ENCODE peak calls at places on chromosome 22, in four cellular contexts. E, Q, L and G are unnamed samples.

GRCh38 chr22:46463435-46464227 is 73.8 kb downstream of the CELSR1 start:
- DNase-seq in E (no peak), Q (no peak), L (no peak), G (no peak)

GRCh38 chr22:39528080-39528661 is 4.4 kb downstream of the RPS19BP1 start:
- DNase-seq in E (no peak), Q (no peak), L (peak; percentile 80), G (peak; percentile 37)

GRCh38 chr22:46738961-46739870 is 1.2 kb upstream of the CERK start:
- DNase-seq in E (peak; percentile 72), L (peak; percentile 15), Q (no peak), G (peak; percentile 58)

GRCh38 chr22:50274311-50274710 is 4.1 kb upstream of the MAPK11 start:
- DNase-seq in E (peak; percentile 54), L (peak; percentile 71), Q (no peak), G (peak; percentile 78)

GRCh38 chr22:30763815-30764686 is 69.4 kb downstream of the OSBP2 start:
- DNase-seq in Q (peak; percentile 51), L (peak; percentile 75), E (peak; percentile 86), G (peak; percentile 84)

GRCh38 chr22:47041201-47042115 is 279.0 kb downstream of the TBC1D22A start:
- DNase-seq in L (no peak), E (no peak), Q (no peak), G (no peak)

GRCh38 chr22:50199836-50200332 is 927 bp upstream of the SELENOO start:
- DNase-seq in E (no peak), Q (no peak), L (no peak), G (peak; percentile 51)

GRCh38 chr22:31579835-31580242 is 82.2 kb downstream of the PISD start:
- DNase-seq in E (no peak), Q (no peak), L (no peak), G (no peak)

GRCh38 chr22:31344369-31345330 is 1.5 kb downstream of the PATZ1 start:
- DNase-seq in Q (no peak), E (peak; percentile 57), L (peak; percentile 39), G (peak; percentile 55)

GRCh38 chr22:17797721-17798559 is 23.7 kb upstream of the BID start:
- DNase-seq in E (no peak), L (peak; percentile 93), Q (no peak), G (no peak)

GRCh38 chr22:17119481-17120202 is 1.5 kb downstream of the TMEM121B start:
- DNase-seq in L (peak; percentile 35), E (no peak), Q (no peak), G (no peak)

GRCh38 chr22:24401824-24402434 is 25.5 kb upstream of the ADORA2A start:
- DNase-seq in L (no peak), Q (no peak), E (no peak), G (no peak)

GRCh38 chr22:28958611-28959010 is 75.2 kb downstream of the ZNRF3 start:
- DNase-seq in L (no peak), E (peak; percentile 52), Q (no peak), G (peak; percentile 76)

GRCh38 chr22:31083377-31083768 is 2.3 kb downstream of the SMTN start:
- DNase-seq in E (no peak), L (no peak), Q (no peak), G (no peak)

GRCh38 chr22:20319041-20319744 is 667 bp downstream of the DGCR6L start:
- DNase-seq in L (peak; percentile 26), E (no peak), Q (no peak), G (peak; percentile 56)

GRCh38 chr22:17368727-17369552 is at the start of gene CECR2:
- DNase-seq in E (no peak), Q (no peak), L (no peak), G (no peak)

GRCh38 chr22:35524966-35525686 is 15.5 kb upstream of the RASD2 start:
- DNase-seq in Q (no peak), E (no peak), L (no peak), G (no peak)

GRCh38 chr22:46763051-46763705 is 728 bp downstream of the TBC1D22A start:
- DNase-seq in E (peak; percentile 7), Q (peak; percentile 7), L (peak; percentile 92), G (no peak)

GRCh38 chr22:50723991-50724390 is 14.0 kb upstream of the ACR start:
- DNase-seq in L (no peak), E (peak; percentile 17), Q (no peak), G (no peak)

GRCh38 chr22:39270280-39270679 is 25.5 kb upstream of the PDGFB start:
- DNase-seq in Q (no peak), E (no peak), L (no peak), G (no peak)

GRCh38 chr22:25775501-25775900 is 33.5 kb downstream of the MYO18B start:
- DNase-seq in Q (no peak), E (peak; percentile 21), L (no peak), G (peak; percentile 16)

GRCh38 chr22:35726398-35726797 is 8.7 kb downstream of the APOL5 start:
- DNase-seq in E (no peak), Q (no peak), L (no peak), G (no peak)

GRCh38 chr22:46355996-46356471 is 20.5 kb downstream of the TRMU start:
- DNase-seq in Q (no peak), L (no peak), E (no peak), G (no peak)

GRCh38 chr22:31611065-31611760 is 50.8 kb downstream of the PISD start:
- DNase-seq in E (peak; percentile 50), L (no peak), Q (no peak), G (no peak)

GRCh38 chr22:39745789-39746188 is 147.8 kb downstream of the ENTHD1 start:
- DNase-seq in E (no peak), Q (no peak), L (peak; percentile 38), G (no peak)

GRCh38 chr22:33105501-33105911 is 47.3 kb upstream of the SYN3 start:
- DNase-seq in L (no peak), E (peak; percentile 28), Q (no peak), G (peak; percentile 8)

GRCh38 chr22:30144391-30144790 is 64.1 kb downstream of the HORMAD2 start:
- DNase-seq in L (no peak), E (no peak), Q (no peak), G (no peak)

GRCh38 chr22:21590809-21591641 is 23.5 kb downstream of the UBE2L3 start:
- DNase-seq in L (peak; percentile 27), E (no peak), Q (no peak), G (no peak)

GRCh38 chr22:47112566-47112965 is 350.1 kb downstream of the TBC1D22A start:
- DNase-seq in L (no peak), E (no peak), Q (no peak), G (no peak)

GRCh38 chr22:39429916-39430575 is 26.8 kb upstream of the MGAT3 start:
- DNase-seq in L (no peak), E (no peak), Q (no peak), G (no peak)

GRCh38 chr22:35310556-35311550 is 11.2 kb downstream of the TOM1 start:
- DNase-seq in E (no peak), Q (no peak), L (peak; percentile 82), G (no peak)

DNA sequence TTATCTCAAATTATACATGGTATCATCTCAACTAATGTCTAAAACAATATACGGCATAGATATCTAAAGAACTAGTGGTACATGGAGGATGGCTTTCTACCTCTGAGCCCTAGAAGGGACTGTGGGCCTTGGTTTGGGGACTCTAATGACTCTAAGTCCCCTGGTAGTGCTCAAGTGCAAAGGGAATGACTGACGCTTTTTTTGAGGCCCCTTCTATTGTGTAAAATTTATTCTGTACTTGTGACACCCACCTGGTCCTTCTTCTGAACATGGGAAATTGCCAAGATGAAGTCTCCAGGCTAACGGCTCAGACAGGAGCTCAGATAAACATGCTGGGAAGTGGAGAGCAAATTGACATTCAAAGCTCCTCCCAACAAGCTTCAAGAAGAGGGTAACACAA is 53.4 kb upstream of the IGLL5 start:
- DNase-seq in Q (no peak), E (no peak), L (no peak), G (no peak)
- H3K4me3 ChIP-seq in Q (no peak overlapping the region), E (no peak overlapping the region), L (no peak overlapping the region), G (no peak overlapping the region)

GRCh38 chr22:36862251-36863242 is 1.7 kb downstream of the NCF4 start:
- DNase-seq in E (no peak), Q (no peak), L (peak; percentile 90), G (no peak)

GRCh38 chr22:36860438-36860820 is 377 bp upstream of the NCF4 start:
- DNase-seq in E (no peak), L (no peak), Q (no peak), G (no peak)

GRCh38 chr22:36860017-36860416 is 789 bp upstream of the NCF4 start:
- DNase-seq in Q (no peak), L (peak; percentile 34), E (no peak), G (no peak)

GRCh38 chr22:36858966-36859365 is 1.8 kb upstream of the NCF4 start:
- DNase-seq in E (no peak), L (no peak), Q (no peak), G (no peak)

GRCh38 chr22:36860821-36861659 is at the start of gene NCF4:
- DNase-seq in E (no peak), L (peak; percentile 96), Q (no peak), G (no peak)
- H3K4me3 ChIP-seq in E (no peak within 1 kb of the TSS), L (peak within 1 kb of the TSS; percentile 69), Q (no peak within 1 kb of the TSS), G (no peak within 1 kb of the TSS)

GRCh38 chr22:37850801-37851200 is 1.6 kb downstream of the EIF3L start:
- DNase-seq in L (no peak), Q (no peak), E (no peak), G (no peak)
- H3K4me3 ChIP-seq in L (no peak overlapping the region), Q (no peak overlapping the region), E (no peak overlapping the region), G (no peak overlapping the region)

GRCh38 chr22:41683616-41684015 is 5.1 kb downstream of the SNU13 start:
- DNase-seq in E (no peak), L (no peak), Q (no peak), G (peak; percentile 69)

GRCh38 chr22:41681616-41682015 is 7.1 kb downstream of the SNU13 start:
- DNase-seq in L (no peak), E (no peak), Q (no peak), G (no peak)

GRCh38 chr22:41682033-41682807 is 6.4 kb downstream of the SNU13 start:
- DNase-seq in L (peak; percentile 88), Q (peak; percentile 47), E (peak; percentile 88), G (peak; percentile 81)

GRCh38 chr22:41684194-41684593 is 4.5 kb downstream of the SNU13 start:
- DNase-seq in Q (no peak), L (no peak), E (no peak), G (no peak)

GRCh38 chr22:41683052-41683451 is 5.6 kb downstream of the SNU13 start:
- DNase-seq in L (no peak), Q (no peak), E (no peak), G (no peak)
- H3K4me3 ChIP-seq in L (peak overlapping the region; percentile 68), Q (peak overlapping the region; percentile 68), E (peak overlapping the region; percentile 94), G (peak overlapping the region; percentile 82)

GRCh38 chr22:48251629-48252028 is 1489.2 kb downstream of the TBC1D22A start:
- DNase-seq in Q (no peak), E (no peak), L (no peak), G (no peak)

GRCh38 chr22:48250937-48251530 is 1488.6 kb downstream of the TBC1D22A start:
- DNase-seq in L (no peak), Q (no peak), E (no peak), G (no peak)

GRCh38 chr22:48248901-48249455 is 1486.5 kb downstream of the TBC1D22A start:
- DNase-seq in Q (no peak), L (no peak), E (no peak), G (no peak)

GRCh38 chr22:48250286-48250895 is 1487.9 kb downstream of the TBC1D22A start:
- DNase-seq in Q (no peak), E (no peak), L (no peak), G (no peak)

GRCh38 chr22:48249721-48250268 is 1487.3 kb downstream of the TBC1D22A start:
- DNase-seq in L (no peak), Q (no peak), E (no peak), G (no peak)
- H3K4me3 ChIP-seq in L (no peak overlapping the region), Q (no peak overlapping the region), E (no peak overlapping the region), G (no peak overlapping the region)